ENCODE peak calls at places on chromosomes 4 and X, in six cellular contexts. I is endothelial cell of umbilical vein, L is A549, Z is HepG2, F is K562, N is GM12878. G is an unnamed sample.

GRCh38 chr4:76306882-76307669 is 543 bp downstream of the STBD1 start:
- DNase-seq in Z (peak), N (no peak), L (peak), F (no peak), I (peak), G (peak)

GRCh38 chr4:98779021-98779420 is 120.6 kb upstream of the TSPAN5 start:
- DNase-seq in I (no peak), Z (no peak), F (no peak), N (no peak), L (no peak), G (no peak)

GRCh38 chrX:136168929-136169735 is 21.8 kb downstream of the FHL1 start:
- DNase-seq in N (no peak), Z (no peak), I (peak), F (peak), L (no peak), G (no peak)

GRCh38 chr4:188372856-188373255 is 233.6 kb downstream of the TRIML1 start:
- DNase-seq in F (no peak), N (no peak), L (peak), Z (peak), I (no peak), G (no peak)

GRCh38 chrX:153381684-153382532 is 19.2 kb downstream of the PNMA6E start:
- DNase-seq in F (peak), Z (peak), N (no peak), I (peak), L (peak), G (peak)

GRCh38 chr4:120083152-120083551 is 16.5 kb upstream of the MAD2L1 start:
- DNase-seq in N (no peak), L (no peak), Z (no peak), I (no peak), F (no peak), G (no peak)

GRCh38 chr4:88027611-88028608 is 20.5 kb downstream of the PKD2 start:
- DNase-seq in F (no peak), L (no peak), I (peak), Z (no peak), N (no peak), G (peak)

GRCh38 chr4:98794565-98795205 is 134.2 kb downstream of the EIF4E start:
- DNase-seq in L (no peak), N (no peak), F (peak), I (no peak), Z (no peak), G (peak)

DNA sequence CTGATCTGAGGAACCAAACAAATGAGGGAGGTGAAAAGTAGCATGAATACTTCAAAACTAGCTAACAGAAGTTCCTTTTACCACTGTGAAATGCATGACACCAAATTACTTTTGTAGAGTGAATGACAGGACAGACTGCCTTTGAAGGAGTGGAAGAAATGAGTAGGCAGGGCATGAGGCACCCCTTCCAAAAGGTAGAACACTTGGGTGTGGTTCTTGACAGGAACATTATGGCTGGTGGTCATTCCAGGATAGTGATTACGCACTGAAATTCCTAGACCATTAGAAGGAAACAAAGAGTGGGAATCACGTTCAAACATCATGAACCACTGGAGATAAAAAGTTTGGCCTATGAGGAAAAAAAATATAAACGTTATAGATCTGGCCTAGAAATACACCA is 4.9 kb downstream of the HUWE1 start:
- DNase-seq in I (no peak), L (no peak), F (no peak), N (no peak), Z (no peak), G (no peak)
- TF ChIP-seq MYC in I (no peak), L (no peak), F (no peak), N (no peak), Z (no peak), G (no peak)

DNA sequence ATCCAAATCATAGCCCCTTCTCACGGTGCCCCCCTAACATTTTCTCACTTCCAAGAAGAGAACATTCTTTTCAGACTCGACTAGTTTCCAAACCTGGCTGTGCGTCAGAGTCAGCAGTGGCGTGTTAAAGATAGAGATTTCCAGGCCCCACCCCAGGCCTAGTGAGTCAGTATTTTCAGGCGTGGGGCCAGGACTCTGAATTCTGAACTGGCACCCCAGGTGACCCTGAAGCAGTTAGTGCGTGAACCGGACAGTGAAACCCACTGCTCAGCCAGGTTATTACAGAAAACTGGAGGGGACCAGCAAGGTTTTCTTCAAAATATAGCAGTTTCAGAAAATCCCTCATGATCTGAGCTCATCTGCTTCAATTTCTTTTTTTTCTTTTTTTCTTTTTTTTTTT is 35.0 kb upstream of the BCOR start:
- DNase-seq in F (peak), L (peak), Z (no peak), I (peak), N (no peak), G (no peak)
- TF ChIP-seq MAX in F (no peak), L (no peak), Z (no peak), I (no peak), N (no peak), G (no peak)

DNA sequence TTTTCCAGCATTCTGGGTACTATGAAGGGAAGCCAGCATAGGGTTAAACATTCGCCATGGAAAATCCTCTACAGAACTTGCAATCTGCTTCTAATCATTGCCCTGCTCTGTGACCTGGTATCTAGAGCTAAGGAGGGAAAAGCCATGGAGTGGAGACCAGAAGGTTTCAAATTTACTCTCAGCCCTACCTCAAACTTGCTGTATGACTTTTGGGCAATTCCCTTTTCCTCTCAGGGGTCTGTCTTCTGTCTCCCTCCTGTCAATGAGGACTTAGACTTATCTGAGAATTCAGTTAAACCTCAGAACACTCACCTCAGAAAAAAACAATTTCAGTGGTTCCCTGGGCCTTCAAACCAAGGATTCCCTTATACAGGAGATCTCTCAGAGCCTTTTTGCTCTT is 29.1 kb downstream of the ARHGEF9 start:
- DNase-seq in F (no peak), I (no peak), N (no peak), Z (no peak), L (no peak), G (no peak)
- H3K4me3 ChIP-seq in F (no peak), I (no peak), N (peak), Z (no peak), L (peak), G (no peak)

DNA sequence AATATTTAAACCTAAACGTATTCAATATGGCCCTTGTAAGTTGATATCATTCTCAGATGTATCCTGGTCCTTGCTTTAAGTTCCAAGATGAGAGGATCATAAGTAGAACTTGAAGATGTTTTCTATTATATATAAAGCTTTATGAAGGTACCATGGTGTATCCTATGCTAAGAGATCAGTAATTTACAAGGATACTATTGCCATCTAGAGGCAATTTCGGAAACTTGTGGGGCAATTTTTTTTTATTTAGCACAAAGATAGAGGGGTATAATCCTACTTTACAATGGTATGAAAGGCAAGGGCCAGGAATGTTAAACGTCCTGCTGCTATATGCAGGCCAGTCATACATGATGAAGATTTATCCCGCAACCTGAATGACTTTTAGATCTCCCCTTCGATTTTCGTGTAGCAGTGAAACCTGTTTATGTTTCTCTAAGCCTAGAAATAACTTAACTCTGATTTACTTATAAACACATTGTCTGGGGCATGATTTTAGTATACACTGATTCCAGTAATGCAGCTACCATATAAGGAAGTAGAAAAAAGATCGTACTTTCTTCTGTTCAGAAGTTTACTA is 2.5 kb downstream of the SLC25A31 start:
- DNase-seq in L (peak), I (peak), N (peak), Z (peak), F (no peak), G (peak)
- TF ChIP-seq MYC in L (no peak), I (no peak), N (no peak), Z (no peak), F (no peak), G (no peak)

DNA sequence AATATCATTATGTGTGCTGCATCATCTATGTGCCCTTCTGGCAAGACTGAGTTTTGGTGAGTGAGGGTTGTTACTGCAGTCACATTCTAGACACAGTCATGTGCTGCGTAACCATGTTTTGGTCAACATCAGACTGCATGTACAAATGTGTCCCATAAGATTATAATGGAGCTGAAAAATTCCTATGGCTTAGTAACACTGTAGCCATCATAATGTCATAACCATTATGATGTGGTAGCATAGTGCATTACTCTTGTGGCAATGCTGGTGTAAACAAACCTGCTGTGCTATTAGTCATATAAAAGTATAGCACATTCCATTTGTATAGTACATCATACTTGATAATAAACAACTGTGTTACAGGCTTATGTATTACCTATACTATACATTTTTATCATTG is 198.1 kb upstream of the NUDT6 start:
- DNase-seq in L (no peak), N (no peak), Z (no peak), F (no peak), I (no peak), G (no peak)
- TF ChIP-seq MAX in L (no peak), N (no peak), Z (no peak), F (no peak), I (no peak), G (no peak)

GRCh38 chrX:154444755-154445246 is 860 bp downstream of the FAM50A start:
- DNase-seq in Z (no peak), F (no peak), L (no peak), N (no peak), I (no peak), G (no peak)

GRCh38 chrX:154444001-154444754 is at the start of gene FAM50A:
- DNase-seq in Z (no peak), F (peak), N (no peak), L (peak), I (peak), G (peak)

GRCh38 chrX:154443479-154443910 is 446 bp upstream of the FAM50A start:
- DNase-seq in L (no peak), I (no peak), Z (no peak), N (no peak), F (no peak), G (no peak)

GRCh38 chrX:154446430-154446829 is 2.5 kb downstream of the FAM50A start:
- DNase-seq in L (no peak), Z (no peak), I (no peak), N (no peak), F (no peak), G (no peak)

GRCh38 chrX:154445776-154446175 is 1.8 kb downstream of the FAM50A start:
- DNase-seq in I (no peak), L (no peak), Z (no peak), N (no peak), F (no peak), G (no peak)
- H3K4me3 ChIP-seq in I (no peak), L (no peak), Z (no peak), N (no peak), F (no peak), G (no peak)

G was measured in NB4.